ENCODE peak calls at places on chromosome 1, in seven cellular contexts. I is prostate gland, R is hypothalamus, O is cardiac fibroblast, S is NAMALWA, H is substantia nigra, X is ELR. F is an unnamed sample.

GRCh38 chr1:234604726-234605492 is 5.1 kb downstream of the IRF2BP2 start:
- DNase-seq in X (peak; percentile 88), R (no peak), H (no peak), S (peak; percentile 37), O (peak; percentile 74), I (no peak), F (no peak)

GRCh38 chr1:213723187-213723586 is 264.6 kb upstream of the PROX1 start:
- DNase-seq in H (no peak), R (no peak), O (no peak), X (no peak), I (no peak), S (no peak), F (no peak)

GRCh38 chr1:158185770-158186705 is 5.3 kb downstream of the CD1D start:
- DNase-seq in S (no peak), O (no peak), I (no peak), H (no peak), R (no peak), X (no peak), F (no peak)

GRCh38 chr1:116791727-116792126 is 37.5 kb downstream of the CD2 start:
- DNase-seq in I (no peak), H (no peak), R (no peak), X (no peak), O (no peak), S (no peak), F (no peak)

GRCh38 chr1:33343539-33343938 is 22.6 kb upstream of the A3GALT2 start:
- DNase-seq in O (no peak), I (no peak), H (no peak), R (no peak), X (no peak), S (no peak), F (no peak)

GRCh38 chr1:229161740-229162139 is 109.2 kb upstream of the RAB4A start:
- DNase-seq in O (no peak), R (no peak), S (no peak), X (no peak), H (no peak), I (no peak), F (no peak)

GRCh38 chr1:204826970-204827369 is 43.7 kb upstream of the NFASC start:
- DNase-seq in O (no peak), X (peak; percentile 28), S (peak; percentile 50), R (peak; percentile 43), H (peak; percentile 34), I (no peak), F (peak; percentile 27)

GRCh38 chr1:67687649-67688048 is 2.6 kb downstream of the GADD45A start:
- DNase-seq in H (no peak), I (no peak), X (peak; percentile 90), S (no peak), R (no peak), O (peak; percentile 90), F (no peak)

GRCh38 chr1:53292690-53293089 is 35.2 kb downstream of the LRP8 start:
- DNase-seq in I (no peak), S (peak; percentile 31), R (no peak), H (no peak), O (no peak), X (no peak), F (no peak)

GRCh38 chr1:18861590-18861989 is 2.1 kb upstream of the TAS1R2 start:
- DNase-seq in R (no peak), I (no peak), S (no peak), H (no peak), O (no peak), X (no peak), F (no peak)

F was measured in H4.